ENCODE peak calls at places on chromosomes 12 and 14, in four cellular contexts. M is stimulated activated CD8-positive, alpha-beta memory T cell treated with anti-CD3 and anti-CD28 coated beads, Interleukin-4, amount 100 ng/mL, for 4 hours; W is stomach; H is Caki2. D is an unnamed sample.

GRCh38 chr12:110689601-110690430 is 901 bp upstream of the HVCN1 start:
- DNase-seq in M (no peak), H (no peak), W (peak), D (peak)

GRCh38 chr14:61925043-61925442 is 162.8 kb downstream of the SNAPC1 start:
- DNase-seq in W (no peak), M (no peak), H (no peak), D (peak)

GRCh38 chr14:101066826-101067508 is 163.4 kb upstream of the RTL1 start:
- DNase-seq in W (no peak), H (no peak), M (no peak), D (no peak)

GRCh38 chr12:132786192-132786591 is 24.6 kb upstream of the ANKLE2 start:
- DNase-seq in W (no peak), M (no peak), H (no peak), D (no peak)

GRCh38 chr12:27193854-27194544 is 50.1 kb upstream of the STK38L start:
- DNase-seq in M (no peak), H (no peak), W (no peak), D (no peak)

GRCh38 chr14:74566174-74567125 is 45.6 kb downstream of the LTBP2 start:
- DNase-seq in H (peak), M (no peak), W (no peak), D (peak)

GRCh38 chr14:51395361-51395849 is 155.4 kb downstream of the TMX1 start:
- DNase-seq in M (no peak), H (no peak), W (no peak), D (no peak)

GRCh38 chr14:101665478-101666078 is 95.9 kb upstream of the PPP2R5C start:
- DNase-seq in W (no peak), H (peak), M (no peak), D (peak)

GRCh38 chr12:25054783-25055144 is 105.9 kb upstream of the BCAT1 start:
- DNase-seq in H (no peak), W (no peak), M (peak), D (no peak)

GRCh38 chr12:88113871-88114270 is 28.0 kb downstream of the CEP290 start:
- DNase-seq in W (no peak), H (no peak), M (no peak), D (no peak)

GRCh38 chr14:100580316-100581227 is 6.6 kb downstream of the BEGAIN start:
- DNase-seq in H (no peak), W (no peak), M (no peak), D (no peak)

GRCh38 chr14:92451245-92451644 is 62.3 kb upstream of the RIN3 start:
- DNase-seq in H (no peak), M (no peak), W (no peak), D (no peak)

GRCh38 chr14:37198273-37198598 is 499 bp downstream of the MIPOL1 start:
- DNase-seq in M (no peak), H (no peak), W (no peak), D (no peak)

GRCh38 chr12:89307665-89308253 is 44.5 kb downstream of the DUSP6 start:
- DNase-seq in H (no peak), W (no peak), M (no peak), D (no peak)

D was measured in trophoblast cell.